ENCODE peak calls at places on chromosome 22, in five cellular contexts. V, N, Y, Z and U are unnamed samples.

GRCh38 chr22:35712672-35713071 is 5.0 kb upstream of the APOL5 start:
- DNase-seq in V (no peak), Y (no peak), N (no peak), Z (no peak), U (no peak)

GRCh38 chr22:46931414-46931813 is 169.0 kb downstream of the TBC1D22A start:
- DNase-seq in N (no peak), Z (no peak), V (no peak), Y (no peak), U (no peak)

GRCh38 chr22:49476176-49476575 is 351.5 kb downstream of the BRD1 start:
- DNase-seq in N (no peak), V (no peak), Z (no peak), Y (no peak), U (no peak)

GRCh38 chr22:49705216-49705600 is 122.5 kb downstream of the BRD1 start:
- DNase-seq in Z (no peak), N (no peak), V (no peak), Y (no peak), U (no peak)

GRCh38 chr22:37056246-37056645 is 4.7 kb downstream of the KCTD17 start:
- DNase-seq in Y (no peak), N (no peak), V (no peak), Z (no peak), U (no peak)

GRCh38 chr22:32050678-32051515 is 7.8 kb downstream of the SLC5A1 start:
- DNase-seq in N (no peak), V (no peak), Y (no peak), Z (no peak), U (no peak)

GRCh38 chr22:50628543-50629134 is 687 bp upstream of the ARSA start:
- DNase-seq in N (no peak), Z (no peak), V (no peak), Y (peak), U (no peak)

GRCh38 chr22:25038771-25039170 is 86.3 kb downstream of the KIAA1671 start:
- DNase-seq in N (no peak), V (no peak), Y (no peak), Z (no peak), U (no peak)

GRCh38 chr22:37281646-37282384 is 493 bp upstream of the CYTH4 start:
- DNase-seq in N (no peak), V (no peak), Z (no peak), Y (no peak), U (no peak)

GRCh38 chr22:43255299-43255698 is 68.4 kb upstream of the TTLL12 start:
- DNase-seq in N (no peak), Y (no peak), V (no peak), Z (no peak), U (no peak)

GRCh38 chr22:50274311-50274710 is 4.1 kb upstream of the MAPK11 start:
- DNase-seq in Z (no peak), N (no peak), V (no peak), Y (no peak), U (no peak)

GRCh38 chr22:49431559-49431958 is 396.1 kb downstream of the BRD1 start:
- DNase-seq in Z (no peak), N (no peak), V (no peak), Y (no peak), U (no peak)

GRCh38 chr22:38503021-38503420 is 3.1 kb downstream of the DDX17 start:
- DNase-seq in Y (no peak), Z (no peak), N (no peak), V (no peak), U (no peak)

GRCh38 chr22:42335839-42336378 is 65.5 kb upstream of the TCF20 start:
- DNase-seq in Y (no peak), Z (no peak), N (no peak), V (no peak), U (no peak)

GRCh38 chr22:39432361-39432811 is 24.4 kb upstream of the MGAT3 start:
- DNase-seq in V (no peak), N (no peak), Y (no peak), Z (no peak), U (no peak)

GRCh38 chr22:41482319-41482935 is 13.5 kb downstream of the ACO2 start:
- DNase-seq in Z (no peak), N (no peak), Y (no peak), V (no peak), U (no peak)

GRCh38 chr22:28951969-28952521 is 68.7 kb downstream of the ZNRF3 start:
- DNase-seq in N (no peak), V (no peak), Z (no peak), Y (no peak), U (no peak)

GRCh38 chr22:20080776-20081654 is 974 bp downstream of the DGCR8 start:
- DNase-seq in Y (no peak), N (no peak), Z (no peak), V (no peak), U (no peak)

GRCh38 chr22:23565288-23565941 is 14.7 kb downstream of the IGLL1 start:
- DNase-seq in Y (no peak), V (no peak), Z (no peak), N (no peak), U (no peak)

GRCh38 chr22:19632671-19633148 is 81.6 kb upstream of the SEPTIN5 start:
- DNase-seq in N (no peak), Z (no peak), V (no peak), Y (no peak), U (no peak)